ENCODE peak calls at places on chromosomes 5 and 9, in seven cellular contexts. X is neural crest cell, P is nephron progenitor cell, E is cardiac muscle cell, M is heart right ventricle, S is DND-41, K is tibial nerve. R is an unnamed sample.

GRCh38 chr5:100430268-100430900 is 104.8 kb upstream of the FAM174A start:
- DNase-seq in E (peak), X (peak), M (peak), P (peak), K (peak), S (peak), R (peak)

GRCh38 chr9:74281674-74282073 is 215.5 kb upstream of the RORB start:
- DNase-seq in M (no peak), S (peak), K (no peak), X (no peak), E (no peak), P (no peak), R (no peak)

GRCh38 chr5:14864181-14864812 is 7.3 kb downstream of the ANKH start:
- DNase-seq in P (no peak), M (no peak), S (no peak), K (no peak), X (no peak), E (no peak), R (no peak)

GRCh38 chr5:170731052-170731451 is 52.5 kb upstream of the GABRP start:
- DNase-seq in E (no peak), M (no peak), X (no peak), S (no peak), K (no peak), P (no peak), R (no peak)

GRCh38 chr5:13218518-13218917 is 726.0 kb downstream of the DNAH5 start:
- DNase-seq in M (no peak), S (no peak), P (no peak), E (no peak), X (no peak), K (no peak), R (no peak)

GRCh38 chr9:35673132-35673997 is at the start of gene CA9:
- DNase-seq in E (no peak), M (peak), X (no peak), K (no peak), P (no peak), S (no peak), R (no peak)

GRCh38 chr5:159336586-159337290 is 6.5 kb upstream of the IL12B start:
- DNase-seq in M (no peak), P (no peak), E (no peak), S (no peak), K (no peak), X (no peak), R (no peak)

GRCh38 chr9:127612993-127613954 is 1.2 kb downstream of the STXBP1 start:
- DNase-seq in P (peak), M (peak), S (peak), X (peak), E (peak), K (peak), R (peak)

GRCh38 chr5:122129332-122129731 is at the start of gene ZNF474:
- DNase-seq in M (no peak), P (peak), X (peak), S (no peak), E (peak), K (no peak), R (no peak)

GRCh38 chr5:54721951-54722654 is 204.5 kb downstream of the SNX18 start:
- DNase-seq in X (no peak), P (no peak), S (no peak), K (no peak), M (no peak), E (no peak), R (no peak)

GRCh38 chr9:80158150-80158549 is 586.4 kb downstream of the TLE4 start:
- DNase-seq in E (no peak), M (no peak), X (no peak), K (no peak), P (peak), S (no peak), R (no peak)

GRCh38 chr5:17882760-17883488 is 248.7 kb downstream of the TAF11L14 start:
- DNase-seq in S (no peak), K (no peak), E (no peak), X (no peak), P (no peak), M (no peak), R (no peak)

GRCh38 chr5:55232194-55232984 is 1.0 kb downstream of the CCNO start:
- DNase-seq in P (peak), M (no peak), K (no peak), E (peak), X (peak), S (no peak), R (peak)

GRCh38 chr5:168356171-168356570 is 64.7 kb downstream of the WWC1 start:
- DNase-seq in X (no peak), S (no peak), E (no peak), P (no peak), K (no peak), M (no peak), R (no peak)

GRCh38 chr5:38734353-38734752 is 111.5 kb upstream of the OSMR start:
- DNase-seq in P (no peak), S (no peak), E (no peak), M (no peak), K (no peak), X (no peak), R (no peak)

GRCh38 chr5:136776022-136776927 is 410.9 kb upstream of the TRPC7 start:
- DNase-seq in X (no peak), S (no peak), E (no peak), K (no peak), M (no peak), P (no peak), R (no peak)

GRCh38 chr9:69546265-69546664 is 125.9 kb downstream of the APBA1 start:
- DNase-seq in X (peak), P (peak), K (no peak), S (no peak), E (peak), M (no peak), R (peak)

GRCh38 chr9:100914266-100914665 is 114.3 kb upstream of the PLPPR1 start:
- DNase-seq in K (no peak), X (no peak), S (no peak), M (no peak), E (no peak), P (no peak), R (no peak)

GRCh38 chr9:88183798-88184495 is 45.7 kb upstream of the SPATA31C2 start:
- DNase-seq in E (no peak), K (no peak), P (no peak), M (peak), X (no peak), S (no peak), R (no peak)

DNA sequence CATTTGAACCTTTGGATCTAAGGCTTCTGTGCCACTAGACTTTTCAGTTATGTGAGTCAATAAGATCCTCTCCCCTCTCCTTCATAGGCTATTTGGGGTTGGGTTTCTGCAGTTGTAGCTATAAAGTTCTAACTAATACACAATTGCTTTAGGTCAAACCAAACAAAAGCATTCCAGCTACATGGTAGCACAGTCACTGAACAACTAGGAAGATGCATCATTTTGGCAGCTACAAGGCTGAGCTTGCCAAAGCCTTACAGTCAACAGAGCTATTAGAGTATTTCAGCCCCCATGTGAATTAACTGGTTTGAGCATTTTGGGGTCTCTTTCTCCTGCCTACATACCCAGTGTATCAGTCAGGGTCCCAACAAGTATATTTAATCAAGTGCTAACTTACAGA is 234.6 kb downstream of the ZNF608 start:
- DNase-seq in X (no peak), E (no peak), S (no peak), P (no peak), K (no peak), M (no peak), R (no peak)
- TF ChIP-seq CTCF in X (no peak), E (no peak), S (no peak), P (no peak), K (no peak), M (no peak), R (no peak)

GRCh38 chr9:131387394-131387793 is 6.5 kb upstream of the PRRC2B start:
- DNase-seq in P (no peak), S (no peak), K (no peak), M (no peak), X (no peak), E (no peak), R (no peak)

GRCh38 chr9:131382850-131383729 is 10.8 kb upstream of the PRRC2B start:
- DNase-seq in P (peak), X (no peak), S (no peak), E (peak), K (no peak), M (no peak), R (no peak)

GRCh38 chr9:131385296-131385695 is 8.6 kb upstream of the PRRC2B start:
- DNase-seq in S (no peak), P (no peak), X (no peak), K (no peak), E (no peak), M (no peak), R (no peak)

GRCh38 chr9:131390990-131391389 is 2.9 kb upstream of the PRRC2B start:
- DNase-seq in K (no peak), M (no peak), P (no peak), E (no peak), X (no peak), S (no peak), R (no peak)

DNA sequence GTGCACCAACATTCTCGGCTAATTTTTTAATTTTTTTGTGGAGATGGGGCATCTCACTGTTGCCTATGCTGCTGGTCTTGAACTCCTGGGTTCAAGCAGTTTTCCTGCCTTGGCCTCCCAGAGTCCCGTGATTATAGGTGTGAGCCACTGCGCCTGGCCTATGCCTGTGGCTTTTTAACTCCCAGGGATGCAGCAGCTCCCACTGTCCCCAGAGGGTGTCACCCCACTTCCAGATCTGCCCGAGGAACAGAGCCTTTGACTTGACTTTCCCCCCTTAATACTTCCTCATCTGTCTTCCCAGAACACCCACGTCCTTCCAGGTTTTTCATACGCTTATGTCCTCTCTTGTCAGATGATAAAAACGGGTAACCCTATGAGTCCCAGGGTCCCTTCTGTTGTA is 7.6 kb upstream of the PRRC2B start:
- DNase-seq in K (no peak), M (no peak), S (no peak), X (no peak), E (no peak), P (no peak), R (no peak)
- TF ChIP-seq CTCF in K (peak), M (peak), S (peak), X (no peak), E (no peak), P (no peak), R (no peak)

GRCh38 chr9:125241863-125242739 is 958 bp upstream of the HSPA5 start:
- DNase-seq in K (no peak), M (peak), S (no peak), E (no peak), P (no peak), X (no peak), R (peak)

GRCh38 chr9:125240649-125240999 is 519 bp downstream of the HSPA5 start:
- DNase-seq in X (no peak), P (no peak), K (peak), M (no peak), E (peak), S (no peak), R (peak)

GRCh38 chr9:125238915-125239446 is 2.2 kb downstream of the HSPA5 start:
- DNase-seq in X (no peak), M (no peak), S (no peak), E (no peak), K (no peak), P (no peak), R (no peak)

GRCh38 chr9:125239631-125240597 is 1.2 kb downstream of the HSPA5 start:
- DNase-seq in X (no peak), E (no peak), S (no peak), K (no peak), P (no peak), M (no peak), R (no peak)

DNA sequence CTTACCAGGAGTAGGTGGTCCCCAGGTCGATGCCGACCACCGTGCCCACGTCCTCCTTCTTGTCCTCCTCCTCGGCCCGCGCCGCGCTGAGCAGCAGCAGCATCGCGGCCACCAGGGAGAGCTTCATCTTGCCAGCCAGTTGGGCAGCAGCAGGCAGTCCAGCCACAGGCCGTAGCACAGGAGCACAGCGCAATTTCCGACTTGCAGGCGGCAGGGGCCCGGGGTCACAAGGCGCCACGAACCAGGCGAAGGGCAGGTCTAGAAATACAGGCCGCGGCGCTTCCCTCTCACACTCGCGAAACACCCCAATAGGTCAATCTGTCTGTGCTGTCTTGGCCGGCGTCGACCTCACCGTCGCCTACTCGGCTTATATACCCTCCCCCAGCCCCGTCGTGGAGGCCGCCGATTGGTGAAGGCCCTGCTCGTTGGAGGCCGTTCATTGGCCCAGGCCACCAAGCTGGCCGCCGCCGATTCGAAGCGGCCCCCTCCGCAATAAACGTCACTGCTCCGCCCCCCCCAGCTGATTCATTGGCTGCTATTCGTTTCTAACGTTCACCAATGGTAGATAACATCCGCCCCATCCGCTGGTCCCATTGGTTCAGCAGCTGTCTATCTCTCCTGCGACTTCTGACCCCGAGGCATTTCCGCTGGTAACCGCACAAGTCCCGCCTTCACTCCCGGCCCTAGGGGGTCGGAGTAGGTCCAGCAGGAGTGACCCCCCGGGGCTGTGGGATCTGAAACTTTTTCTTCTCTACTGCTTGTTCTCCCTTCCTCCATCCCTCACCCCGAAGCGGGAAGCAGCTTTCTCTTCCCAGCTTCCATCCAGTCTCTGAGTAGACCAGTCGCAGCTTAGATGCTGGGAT is at the start of gene HSPA5:
- DNase-seq in K (peak), E (peak), S (peak), P (peak), M (peak), X (peak), R (peak)
- TF ChIP-seq CTCF in K (peak), E (peak), S (peak), P (no peak), M (no peak), X (peak), R (no peak)

GRCh38 chr5:5270161-5270560 is 130.0 kb downstream of the ADAMTS16 start:
- DNase-seq in X (no peak), E (no peak), K (no peak), P (no peak), S (no peak), M (no peak), R (no peak)
- TF ChIP-seq CTCF in X (no peak), E (no peak), K (no peak), P (no peak), S (no peak), M (no peak), R (no peak)

DNA sequence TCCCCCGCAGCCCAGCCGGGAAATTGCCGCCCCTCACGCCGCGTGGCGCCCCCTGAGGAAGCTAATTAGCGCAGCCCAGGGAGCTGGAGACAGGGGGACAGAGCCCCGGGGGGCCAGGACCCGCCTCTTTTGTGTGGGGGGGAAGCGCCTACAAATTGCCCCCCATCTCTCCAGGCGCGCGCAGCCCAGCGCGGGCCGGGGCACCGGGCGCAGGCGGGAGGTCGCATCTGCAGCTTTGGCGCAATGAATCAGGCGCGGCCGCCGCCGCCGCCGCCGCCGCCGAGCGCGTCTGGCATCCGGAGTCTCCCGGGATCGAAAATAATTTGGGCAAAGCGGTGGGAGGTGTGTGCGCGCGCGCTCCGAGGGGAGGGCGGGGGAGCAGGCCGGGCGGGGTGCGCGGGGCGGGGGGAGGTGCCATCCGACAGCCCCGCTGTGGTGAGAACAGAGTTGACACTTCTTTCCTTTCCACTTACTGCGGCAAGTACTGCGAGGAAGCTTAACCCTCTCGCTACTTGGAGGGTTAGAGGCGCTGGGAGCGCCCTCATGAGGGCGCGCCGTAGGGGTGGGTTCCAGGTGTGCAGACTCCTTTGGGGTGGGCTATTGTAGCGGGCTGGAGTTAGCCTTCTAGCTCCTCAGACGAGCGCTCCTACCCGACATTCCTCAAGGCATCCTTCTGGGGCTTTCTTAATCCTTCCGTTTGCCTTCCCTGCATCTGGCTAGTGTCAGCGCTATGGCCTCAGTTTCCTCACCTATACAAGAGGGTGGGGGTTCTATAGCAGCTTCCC is 63.1 kb downstream of the CXXC5 start:
- DNase-seq in M (peak), P (peak), E (peak), K (no peak), S (peak), X (peak), R (peak)
- TF ChIP-seq CTCF in M (no peak), P (no peak), E (peak), K (no peak), S (peak), X (peak), R (no peak)

GRCh38 chr5:151770383-151771258 is 1.1 kb upstream of the G3BP1 start:
- DNase-seq in M (peak), K (peak), P (peak), S (no peak), X (peak), E (peak), R (peak)

GRCh38 chr5:151773979-151774378 is 2.2 kb downstream of the G3BP1 start:
- DNase-seq in M (no peak), X (no peak), S (no peak), P (no peak), E (peak), K (no peak), R (no peak)

GRCh38 chr5:151772029-151772867 is 494 bp downstream of the G3BP1 start:
- DNase-seq in S (peak), E (peak), M (peak), P (peak), K (no peak), X (peak), R (peak)

GRCh38 chr5:151772868-151773561 is 1.3 kb downstream of the G3BP1 start:
- DNase-seq in P (no peak), E (peak), M (no peak), S (no peak), X (no peak), K (no peak), R (no peak)

DNA sequence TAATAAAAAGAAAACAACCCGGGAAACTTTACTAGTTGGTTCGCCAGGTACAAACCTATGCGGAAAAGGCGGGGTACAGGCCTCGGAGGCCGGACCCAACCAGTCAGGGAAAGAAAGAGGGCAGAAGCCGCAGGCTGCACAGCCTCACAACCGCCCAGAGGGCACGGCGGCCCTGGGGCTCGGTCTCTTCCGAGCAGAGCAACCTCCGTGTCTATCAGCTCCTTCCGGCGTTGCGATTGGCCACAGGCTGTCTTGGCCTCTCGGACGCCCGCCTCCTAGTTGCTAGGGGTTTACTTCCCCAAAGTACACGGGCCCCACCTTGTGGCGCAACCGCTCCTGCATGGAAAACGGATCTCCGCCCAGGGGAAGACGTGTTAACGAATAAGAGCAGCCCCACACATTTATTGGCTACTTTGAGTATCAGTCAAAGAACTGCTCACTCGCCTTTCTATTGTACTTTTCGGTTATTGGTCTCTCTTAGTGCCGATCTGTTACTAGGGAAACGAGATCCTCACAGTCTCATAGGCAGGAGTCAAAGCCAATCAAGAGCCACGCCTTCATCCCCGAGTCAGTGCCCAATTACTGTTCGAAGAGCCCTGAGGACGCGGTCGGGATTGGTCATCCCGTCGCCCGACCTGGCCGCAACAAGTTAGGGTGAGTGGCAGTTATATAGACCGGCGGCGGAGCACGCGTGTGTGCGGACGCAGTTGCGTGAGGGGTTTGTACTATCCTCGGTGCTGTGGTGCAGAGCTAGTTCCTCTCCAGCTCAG is at the start of gene G3BP1:
- DNase-seq in X (peak), S (peak), E (peak), K (peak), P (peak), M (peak), R (peak)
- TF ChIP-seq CTCF in X (peak), S (peak), E (peak), K (peak), P (peak), M (peak), R (peak)

GRCh38 chr9:92293452-92294296 is at the start of gene IARS1:
- DNase-seq in M (peak), S (peak), E (peak), P (peak), X (peak), K (peak), R (peak)
- TF ChIP-seq CTCF in M (no peak), S (peak), E (peak), P (no peak), X (peak), K (peak), R (no peak)

DNA sequence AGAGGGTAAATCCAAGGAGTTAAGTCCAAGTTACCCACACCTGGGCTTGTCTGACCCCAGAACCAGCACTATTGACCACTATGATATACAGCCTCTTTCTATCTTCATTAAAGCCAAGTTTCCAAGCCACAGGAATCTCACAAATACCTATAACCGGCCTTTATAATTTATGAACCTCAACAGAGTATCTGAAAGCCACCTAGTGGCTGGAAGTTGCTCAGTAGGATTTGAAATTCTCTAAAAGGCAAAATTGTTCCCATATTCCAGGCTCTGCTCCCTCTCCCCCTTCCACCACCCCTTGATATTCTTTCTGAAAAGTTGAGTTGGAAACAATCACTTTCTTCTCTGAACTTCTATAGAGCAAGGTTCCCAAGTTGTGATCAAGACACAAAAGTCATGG is 106.4 kb upstream of the GPR151 start:
- DNase-seq in M (no peak), E (no peak), X (no peak), K (no peak), S (no peak), P (no peak), R (no peak)
- TF ChIP-seq CTCF in M (no peak), E (peak), X (peak), K (no peak), S (peak), P (no peak), R (peak)

GRCh38 chr5:78221964-78222451 is 72.5 kb downstream of the AP3B1 start:
- DNase-seq in P (no peak), X (no peak), M (no peak), K (no peak), E (peak), S (no peak), R (no peak)
- TF ChIP-seq CTCF in P (no peak), X (peak), M (no peak), K (no peak), E (peak), S (peak), R (no peak)